ENCODE peak calls at places on chromosomes 5 and 9, in four cellular contexts. H is HCT116, D is K562, M is HepG2. G is an unnamed sample.

GRCh38 chr5:177484902-177485549 is 11.6 kb upstream of the DBN1 start:
- DNase-seq in H (no peak), D (no peak), M (no peak), G (no peak)

GRCh38 chr9:7298123-7298522 is 501.5 kb downstream of the DMAC1 start:
- DNase-seq in H (no peak), D (no peak), M (no peak), G (no peak)

GRCh38 chr9:99146574-99146973 is 41.7 kb downstream of the TGFBR1 start:
- DNase-seq in H (no peak), D (no peak), M (no peak), G (no peak)

GRCh38 chr9:13567833-13568232 is 288.3 kb upstream of the MPDZ start:
- DNase-seq in H (no peak), D (no peak), M (no peak), G (no peak)

GRCh38 chr5:90548069-90548593 is 10.5 kb upstream of the ADGRV1 start:
- DNase-seq in H (peak; percentile 42), D (peak; percentile 76), M (peak; percentile 66), G (no peak)

GRCh38 chr9:124477211-124478013 is 27.2 kb downstream of the ADGRD2 start:
- DNase-seq in H (no peak), D (peak; percentile 37), M (no peak), G (no peak)

GRCh38 chr5:94480511-94480910 is 137.9 kb downstream of the KIAA0825 start:
- DNase-seq in H (no peak), D (no peak), M (no peak), G (no peak)

GRCh38 chr5:170534941-170535340 is 31.1 kb downstream of the KCNIP1 start:
- DNase-seq in H (no peak), D (no peak), M (no peak), G (no peak)

DNA sequence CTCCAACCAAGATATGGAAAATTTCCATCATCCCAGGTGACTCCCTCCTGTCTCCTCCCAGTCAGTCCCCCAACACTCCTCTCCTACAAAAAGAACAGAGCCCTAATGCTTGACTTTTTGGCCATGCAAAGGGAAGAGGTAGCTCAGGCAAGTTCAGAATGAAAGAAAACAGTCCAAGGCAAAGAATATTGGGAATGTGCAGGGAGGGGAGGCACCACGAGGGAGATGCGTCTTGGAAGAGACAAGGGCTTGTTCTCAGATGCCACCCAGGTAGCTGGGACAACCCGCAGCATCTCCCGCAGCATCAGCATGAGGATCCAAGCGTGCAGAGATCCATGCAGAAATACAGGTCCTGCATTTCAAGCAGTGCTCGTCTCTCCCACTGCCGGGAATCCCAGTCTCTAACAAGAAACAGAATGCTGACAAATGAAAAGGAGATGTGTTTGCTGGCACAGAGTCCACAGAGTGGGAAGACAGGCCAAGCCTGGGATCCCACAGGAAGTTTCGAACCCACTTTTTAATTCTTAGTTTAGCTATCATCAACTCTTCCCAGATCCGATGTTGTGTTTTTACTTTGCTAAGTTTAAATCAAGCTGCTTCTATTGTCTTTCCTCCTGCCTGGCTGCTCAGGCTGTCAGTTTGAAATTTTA is 86.9 kb upstream of the OSMR start:
- DNase-seq in H (no peak), D (no peak), M (no peak), G (no peak)
- TF ChIP-seq FOSL1 in H (no peak), D (no peak), M (no peak), G (no peak)

GRCh38 chr5:55711531-55712022 is 547 bp downstream of the SLC38A9 start:
- DNase-seq in H (no peak), D (peak; percentile 17), M (no peak), G (no peak)
- TF ChIP-seq FOSL1 in H (no peak), D (no peak), M (no peak), G (no peak)

DNA sequence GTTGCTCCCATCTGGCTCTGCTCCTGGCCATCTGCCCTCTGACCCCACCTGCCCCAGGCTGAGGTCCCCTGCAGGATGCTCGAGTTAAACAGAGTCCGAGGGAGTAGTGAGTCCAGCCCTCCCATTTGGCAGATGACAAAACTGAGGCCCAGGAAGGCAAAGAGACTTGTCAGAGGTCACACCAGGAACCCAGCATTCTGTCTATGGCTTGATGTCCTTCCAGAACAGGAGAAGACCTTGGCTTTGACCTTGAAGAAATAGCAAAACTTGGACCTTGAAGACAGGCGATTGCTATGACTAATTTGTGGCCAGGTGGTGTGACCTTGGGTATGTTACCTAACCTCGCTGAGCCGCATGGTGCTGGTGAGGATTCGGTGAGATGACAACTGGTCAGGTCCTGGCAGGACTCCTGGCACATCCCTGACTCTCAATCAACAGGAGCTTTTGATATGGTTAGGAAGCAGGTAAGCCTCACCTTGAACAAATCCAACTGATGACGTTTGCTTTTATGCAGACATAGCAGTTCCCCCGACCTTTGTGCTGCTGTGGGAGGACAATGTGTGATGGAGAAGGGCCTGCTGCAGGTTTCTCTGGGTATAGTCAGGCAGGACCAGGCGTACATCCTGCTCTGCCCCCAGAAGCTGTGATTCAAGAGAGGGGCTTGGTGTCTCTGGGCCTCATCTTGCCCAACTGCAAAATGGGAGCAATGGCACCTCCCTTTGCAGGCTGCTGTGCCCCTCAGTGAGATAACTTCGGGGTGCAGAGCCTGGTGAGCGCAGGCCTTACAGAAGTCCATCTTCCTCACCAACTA is 198.7 kb downstream of the C9orf50 start:
- DNase-seq in H (no peak), D (no peak), M (peak; percentile 21), G (no peak)
- TF ChIP-seq FOSL1 in H (no peak), D (no peak), M (no peak), G (no peak)

DNA sequence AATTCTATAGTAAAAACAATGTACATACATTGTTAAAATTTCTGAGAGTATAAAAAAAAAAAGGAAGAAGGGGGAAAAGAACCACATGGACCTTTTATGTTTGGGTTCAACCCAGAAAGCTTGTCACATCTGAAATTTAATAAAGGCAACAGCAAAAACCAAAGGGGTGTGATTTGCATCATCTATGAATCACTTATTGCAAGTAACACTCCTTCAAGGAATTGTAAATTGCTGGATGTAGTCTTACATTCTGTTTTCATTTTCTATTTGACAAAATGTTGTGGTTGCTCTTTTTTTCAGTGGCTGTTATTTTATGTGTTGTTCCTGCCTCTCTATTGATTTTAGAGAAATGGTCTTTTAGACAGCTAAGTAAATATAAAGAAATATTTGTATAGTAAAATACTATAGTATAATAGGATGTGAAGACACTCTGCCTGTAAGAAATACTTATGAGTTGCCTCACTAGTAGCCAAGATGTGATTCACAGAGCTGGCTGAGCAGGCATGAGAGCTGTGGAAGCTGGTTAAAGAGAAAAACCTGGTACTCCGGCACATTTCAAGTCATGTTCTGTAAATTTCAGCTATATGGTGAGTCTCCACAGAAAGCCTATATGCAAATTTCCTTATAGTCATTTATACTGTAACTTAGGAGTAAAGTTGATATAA is 131.1 kb upstream of the CNTLN start:
- DNase-seq in H (no peak), D (no peak), M (no peak), G (no peak)
- TF ChIP-seq FOSL1 in H (no peak), D (no peak), M (no peak), G (no peak)